ENCODE peak calls at places on chromosome 15, in four cellular contexts. L, J, G and S are unnamed samples.

GRCh38 chr15:31487811-31488436 is 161.3 kb downstream of the KLF13 start:
- DNase-seq in L (no peak), J (no peak), G (no peak), S (peak; percentile 73)

GRCh38 chr15:76313731-76314130 is 2.5 kb upstream of the ETFA start:
- DNase-seq in L (no peak), J (no peak), G (no peak), S (no peak)

GRCh38 chr15:48555244-48555804 is 90.2 kb downstream of the FBN1 start:
- DNase-seq in L (no peak), J (no peak), G (no peak), S (no peak)

GRCh38 chr15:29568840-29569532 is 253.3 kb downstream of the TJP1 start:
- DNase-seq in L (no peak), J (no peak), G (no peak), S (no peak)

GRCh38 chr15:100383302-100384107 is 41.7 kb upstream of the ADAMTS17 start:
- DNase-seq in L (no peak), J (peak; percentile 29), G (no peak), S (no peak)

GRCh38 chr15:27894645-27895044 is 204.5 kb downstream of the OCA2 start:
- DNase-seq in L (no peak), J (no peak), G (no peak), S (no peak)

GRCh38 chr15:36601497-36601932 is 22.1 kb downstream of the CDIN1 start:
- DNase-seq in L (no peak), J (no peak), G (no peak), S (no peak)

GRCh38 chr15:40928351-40928974 is 677 bp upstream of the DLL4 start:
- DNase-seq in L (no peak), J (no peak), G (no peak), S (no peak)

GRCh38 chr15:62362608-62363007 is 197.5 kb upstream of the C2CD4B start:
- DNase-seq in L (no peak), J (no peak), G (no peak), S (no peak)

GRCh38 chr15:50053457-50053856 is 65.6 kb downstream of the ATP8B4 start:
- DNase-seq in L (no peak), J (no peak), G (no peak), S (no peak)

GRCh38 chr15:88073386-88073681 is 183.2 kb downstream of the NTRK3 start:
- DNase-seq in L (no peak), J (no peak), G (no peak), S (no peak)

GRCh38 chr15:100788080-100788730 is 91.4 kb upstream of the ALDH1A3 start:
- DNase-seq in L (no peak), J (no peak), G (no peak), S (peak; percentile 12)

GRCh38 chr15:52790166-52790708 is at the start of gene ONECUT1:
- DNase-seq in L (peak; percentile 48), J (no peak), G (no peak), S (peak; percentile 89)

GRCh38 chr15:100017140-100017539 is 283.9 kb upstream of the LYSMD4 start:
- DNase-seq in L (no peak), J (no peak), G (no peak), S (no peak)

GRCh38 chr15:83061680-83062079 is 5.4 kb downstream of the BTBD1 start:
- DNase-seq in L (no peak), J (no peak), G (no peak), S (no peak)